ENCODE peak calls at places on chromosomes 7 and 10, in eight cellular contexts. V, W, D, F, B, J, A and P are unnamed samples.

GRCh38 chr7:118372530-118372929 is 148.0 kb downstream of the ANKRD7 start:
- DNase-seq in D (no peak), J (no peak), V (peak), W (no peak), A (no peak), B (no peak), F (no peak), P (no peak)

GRCh38 chr7:74489997-74490396 is 36.3 kb downstream of the GTF2IRD1 start:
- DNase-seq in A (no peak), B (no peak), V (no peak), F (no peak), J (no peak), D (no peak), W (no peak), P (no peak)

GRCh38 chr10:64112697-64113367 is 591.6 kb downstream of the REEP3 start:
- DNase-seq in V (no peak), B (no peak), D (no peak), F (no peak), W (no peak), J (no peak), A (no peak), P (no peak)

GRCh38 chr7:92275327-92275726 is 29.6 kb downstream of the ANKIB1 start:
- DNase-seq in V (no peak), D (no peak), J (no peak), A (no peak), B (no peak), W (no peak), F (no peak), P (no peak)

GRCh38 chr7:4749798-4750197 is 25.6 kb upstream of the AP5Z1 start:
- DNase-seq in J (no peak), B (no peak), V (no peak), W (no peak), D (no peak), A (no peak), F (no peak), P (no peak)

GRCh38 chr10:111233439-111233838 is 156.6 kb downstream of the ADRA2A start:
- DNase-seq in V (no peak), F (no peak), J (no peak), A (no peak), W (no peak), D (no peak), B (no peak), P (no peak)

GRCh38 chr7:126778101-126778500 is 474.6 kb downstream of the GRM8 start:
- DNase-seq in F (no peak), V (no peak), B (no peak), J (no peak), A (no peak), W (no peak), D (no peak), P (no peak)

GRCh38 chr7:123633553-123633952 is 22.1 kb upstream of the LMOD2 start:
- DNase-seq in V (peak), B (no peak), J (no peak), F (no peak), W (no peak), A (no peak), D (peak), P (no peak)

GRCh38 chr7:82330706-82331220 is 112.8 kb downstream of the CACNA2D1 start:
- DNase-seq in J (no peak), W (no peak), F (no peak), D (no peak), V (no peak), B (no peak), A (no peak), P (no peak)

GRCh38 chr10:5553400-5554170 is 28.8 kb downstream of the CALML3 start:
- DNase-seq in W (peak), D (no peak), A (no peak), F (peak), B (peak), V (no peak), J (no peak), P (no peak)

GRCh38 chr7:127822822-127823508 is 171.0 kb downstream of the SND1 start:
- DNase-seq in D (peak), B (no peak), J (no peak), F (no peak), W (no peak), V (no peak), A (no peak), P (no peak)

GRCh38 chr7:110830778-110831177 is 260.1 kb upstream of the LRRN3 start:
- DNase-seq in W (no peak), J (no peak), V (no peak), B (no peak), A (no peak), F (no peak), D (no peak), P (no peak)

GRCh38 chr10:93471110-93471651 is 11.0 kb downstream of the MYOF start:
- DNase-seq in W (no peak), A (no peak), J (no peak), B (no peak), F (no peak), V (peak), D (peak), P (no peak)

GRCh38 chr7:157619753-157620525 is 283.1 kb downstream of the DNAJB6 start:
- DNase-seq in J (no peak), A (no peak), F (no peak), V (no peak), D (no peak), W (no peak), B (no peak), P (no peak)

GRCh38 chr10:114638874-114639625 is 19.0 kb downstream of the ABLIM1 start:
- DNase-seq in A (no peak), V (peak), D (no peak), B (no peak), F (no peak), J (no peak), W (no peak), P (no peak)

GRCh38 chr10:22573820-22574569 is 140.4 kb downstream of the PIP4K2A start:
- DNase-seq in W (no peak), J (no peak), D (no peak), A (no peak), V (peak), F (no peak), B (no peak), P (no peak)

GRCh38 chr10:125633517-125633999 is 49.4 kb downstream of the TEX36 start:
- DNase-seq in W (no peak), J (no peak), B (no peak), V (no peak), D (peak), F (no peak), A (no peak), P (no peak)

GRCh38 chr7:47534322-47535032 is 47.4 kb downstream of the TNS3 start:
- DNase-seq in B (no peak), J (no peak), F (no peak), D (peak), A (no peak), V (no peak), W (no peak), P (no peak)

GRCh38 chr7:31816810-31817209 is 129.8 kb downstream of the PPP1R17 start:
- DNase-seq in D (no peak), B (no peak), A (no peak), F (no peak), W (no peak), J (no peak), V (no peak), P (no peak)

GRCh38 chr10:106714734-106715368 is 449.7 kb downstream of the SORCS1 start:
- DNase-seq in B (no peak), J (no peak), V (no peak), F (no peak), D (no peak), W (no peak), A (no peak), P (no peak)

GRCh38 chr7:7820939-7821338 is 102.5 kb upstream of the RPA3 start:
- DNase-seq in F (no peak), J (peak), A (no peak), D (no peak), W (no peak), V (no peak), B (no peak), P (no peak)

GRCh38 chr7:127769137-127769536 is 117.1 kb downstream of the SND1 start:
- DNase-seq in A (no peak), W (no peak), V (no peak), D (no peak), B (no peak), F (no peak), J (no peak), P (no peak)

GRCh38 chr10:13651969-13652720 is 65.4 kb downstream of the PRPF18 start:
- DNase-seq in D (peak), W (no peak), B (no peak), V (no peak), A (no peak), F (no peak), J (no peak), P (no peak)

GRCh38 chr10:79127151-79127961 is 58.6 kb downstream of the ZMIZ1 start:
- DNase-seq in J (no peak), W (peak), B (peak), A (peak), V (peak), F (peak), D (peak), P (no peak)

GRCh38 chr7:141654551-141654950 is 47.4 kb downstream of the DENND11 start:
- DNase-seq in J (peak), W (peak), B (no peak), F (peak), V (peak), A (no peak), D (peak), P (peak)

GRCh38 chr10:85600026-85600743 is 766.4 kb downstream of the GRID1 start:
- DNase-seq in A (no peak), F (no peak), W (no peak), J (no peak), D (no peak), B (no peak), V (no peak), P (no peak)

GRCh38 chr10:22252286-22252800 is 34.5 kb upstream of the EBLN1 start:
- DNase-seq in F (peak), B (peak), V (peak), W (peak), D (no peak), A (peak), J (no peak), P (no peak)

GRCh38 chr10:34967411-34967880 is 122.7 kb downstream of the CUL2 start:
- DNase-seq in F (no peak), V (peak), D (no peak), A (no peak), J (no peak), W (no peak), B (peak), P (no peak)

GRCh38 chr10:50224330-50224952 is 26.9 kb downstream of the ASAH2 start:
- DNase-seq in V (peak), A (no peak), B (no peak), W (no peak), J (peak), F (no peak), D (peak), P (no peak)

GRCh38 chr10:80408198-80409085 is at the start of gene PRXL2A:
- DNase-seq in J (no peak), D (peak), B (peak), W (peak), V (peak), A (peak), F (peak), P (peak)

GRCh38 chr7:148914208-148914777 is 30.2 kb upstream of the EZH2 start:
- DNase-seq in V (peak), F (no peak), W (no peak), A (no peak), D (peak), J (peak), B (no peak), P (no peak)

GRCh38 chr7:117582219-117582704 is 102.4 kb downstream of the CFTR start:
- DNase-seq in J (no peak), D (peak), B (peak), W (peak), A (peak), V (peak), F (no peak), P (no peak)

GRCh38 chr10:71161429-71161828 is 50.9 kb upstream of the UNC5B start:
- DNase-seq in B (no peak), J (no peak), A (no peak), W (no peak), D (no peak), F (no peak), V (peak), P (no peak)

GRCh38 chr7:158710651-158711102 is 6.1 kb upstream of the NCAPG2 start:
- DNase-seq in W (no peak), D (no peak), B (no peak), J (no peak), F (peak), V (peak), A (no peak), P (no peak)

GRCh38 chr7:50622821-50623220 is 57.6 kb upstream of the DDC start:
- DNase-seq in F (no peak), V (no peak), D (no peak), B (no peak), J (no peak), W (no peak), A (no peak), P (no peak)

GRCh38 chr7:73521636-73522080 is 435 bp downstream of the BAZ1B start:
- DNase-seq in B (peak), J (no peak), D (peak), F (no peak), V (no peak), W (peak), A (peak), P (peak)

GRCh38 chr7:79241288-79242055 is 212.0 kb downstream of the MAGI2 start:
- DNase-seq in D (no peak), J (no peak), W (no peak), F (no peak), A (no peak), B (no peak), V (peak), P (no peak)

GRCh38 chr10:130188195-130189175 is 52.3 kb downstream of the GLRX3 start:
- DNase-seq in J (no peak), B (no peak), W (no peak), D (peak), V (no peak), A (no peak), F (no peak), P (no peak)

GRCh38 chr10:97292097-97292861 is at the start of gene ARHGAP19:
- DNase-seq in W (peak), V (peak), A (peak), J (peak), F (peak), D (peak), B (peak), P (peak)
- TF ChIP-seq CTCF in W (no peak), V (no peak), A (no peak), J (no peak), F (peak), D (peak), B (no peak), P (no peak)

GRCh38 chr7:2154121-2154520 is 78.6 kb downstream of the MAD1L1 start:
- DNase-seq in J (no peak), W (no peak), V (no peak), A (no peak), F (no peak), D (no peak), B (no peak), P (no peak)
- TF ChIP-seq CTCF in J (no peak), W (no peak), V (no peak), A (no peak), F (no peak), D (no peak), B (no peak), P (no peak)

GRCh38 chr10:112435013-112435619 is 11.6 kb downstream of the ZDHHC6 start:
- DNase-seq in V (peak), D (peak), A (no peak), W (no peak), F (no peak), B (no peak), J (no peak), P (no peak)
- TF ChIP-seq CTCF in V (peak), D (peak), A (no peak), W (peak), F (no peak), B (peak), J (peak), P (peak)

GRCh38 chr7:42385912-42386311 is 148.9 kb upstream of the GLI3 start:
- DNase-seq in D (no peak), W (no peak), A (no peak), J (no peak), V (no peak), F (no peak), B (no peak), P (no peak)
- TF ChIP-seq CTCF in D (peak), W (no peak), A (no peak), J (peak), V (peak), F (no peak), B (no peak), P (no peak)